ENCODE peak calls at places on chromosomes 5 and 9, in four cellular contexts. I is WTC11, A is GM12878, T is K562. B is an unnamed sample.

GRCh38 chr5:125261505-125262250 is 515.2 kb upstream of the ZNF608 start:
- DNase-seq in I (no peak), A (no peak), T (no peak), B (no peak)

GRCh38 chr5:20570486-20570885 is 582.5 kb upstream of the CDH18 start:
- DNase-seq in I (no peak), A (no peak), T (no peak), B (no peak)

GRCh38 chr5:34803974-34804373 is 35.0 kb upstream of the TTC23L start:
- DNase-seq in I (no peak), A (no peak), T (no peak), B (no peak)

GRCh38 chr5:79109527-79110492 is 1.8 kb upstream of the BHMT start:
- DNase-seq in I (peak), A (no peak), T (peak), B (peak)

GRCh38 chr9:88533951-88534455 is 975 bp upstream of the NXNL2 start:
- DNase-seq in I (peak), A (no peak), T (peak), B (no peak)

GRCh38 chr5:110854200-110854599 is 115.4 kb downstream of the SLC25A46 start:
- DNase-seq in I (no peak), A (no peak), T (no peak), B (no peak)

GRCh38 chr5:90473321-90474234 is 993 bp downstream of the MBLAC2 start:
- DNase-seq in I (peak), A (no peak), T (peak), B (peak)

GRCh38 chr5:137660349-137660817 is 75.5 kb downstream of the KLHL3 start:
- DNase-seq in I (peak), A (peak), T (peak), B (peak)

GRCh38 chr9:133580416-133580738 is 28.8 kb downstream of the FAM163B start:
- DNase-seq in I (no peak), A (no peak), T (no peak), B (no peak)

GRCh38 chr5:133511653-133512235 is 100.6 kb downstream of the FSTL4 start:
- DNase-seq in I (no peak), A (no peak), T (no peak), B (no peak)

GRCh38 chr9:23343226-23343625 is 482.8 kb downstream of the ELAVL2 start:
- DNase-seq in I (no peak), A (no peak), T (no peak), B (peak)

GRCh38 chr5:179185256-179186091 is 125.3 kb downstream of the ZNF354C start:
- DNase-seq in I (no peak), A (no peak), T (no peak), B (no peak)

GRCh38 chr9:127589955-127590370 is 22.1 kb upstream of the STXBP1 start:
- DNase-seq in I (peak), A (no peak), T (peak), B (peak)

GRCh38 chr5:135138116-135138850 is 104.3 kb upstream of the PITX1 start:
- DNase-seq in I (no peak), A (no peak), T (no peak), B (no peak)

GRCh38 chr9:110116543-110116885 is 91.4 kb downstream of the C9orf152 start:
- DNase-seq in I (no peak), A (no peak), T (no peak), B (no peak)

GRCh38 chr9:101626295-101626694 is 31.5 kb upstream of the PPP3R2 start:
- DNase-seq in I (no peak), A (no peak), T (no peak), B (no peak)

GRCh38 chr5:168931638-168932345 is 352.6 kb upstream of the PANK3 start:
- DNase-seq in I (no peak), A (no peak), T (no peak), B (no peak)

GRCh38 chr9:72399391-72399790 is 34.4 kb upstream of the ZFAND5 start:
- DNase-seq in I (no peak), A (no peak), T (no peak), B (no peak)

GRCh38 chr5:1836176-1836890 is 35.1 kb downstream of the NDUFS6 start:
- DNase-seq in I (no peak), A (no peak), T (no peak), B (no peak)

GRCh38 chr5:102778478-102778877 is 23.4 kb downstream of the PAM start:
- DNase-seq in I (no peak), A (no peak), T (no peak), B (no peak)

GRCh38 chr9:98502311-98502975 is 206.3 kb downstream of the GABBR2 start:
- DNase-seq in I (no peak), A (no peak), T (no peak), B (no peak)

DNA sequence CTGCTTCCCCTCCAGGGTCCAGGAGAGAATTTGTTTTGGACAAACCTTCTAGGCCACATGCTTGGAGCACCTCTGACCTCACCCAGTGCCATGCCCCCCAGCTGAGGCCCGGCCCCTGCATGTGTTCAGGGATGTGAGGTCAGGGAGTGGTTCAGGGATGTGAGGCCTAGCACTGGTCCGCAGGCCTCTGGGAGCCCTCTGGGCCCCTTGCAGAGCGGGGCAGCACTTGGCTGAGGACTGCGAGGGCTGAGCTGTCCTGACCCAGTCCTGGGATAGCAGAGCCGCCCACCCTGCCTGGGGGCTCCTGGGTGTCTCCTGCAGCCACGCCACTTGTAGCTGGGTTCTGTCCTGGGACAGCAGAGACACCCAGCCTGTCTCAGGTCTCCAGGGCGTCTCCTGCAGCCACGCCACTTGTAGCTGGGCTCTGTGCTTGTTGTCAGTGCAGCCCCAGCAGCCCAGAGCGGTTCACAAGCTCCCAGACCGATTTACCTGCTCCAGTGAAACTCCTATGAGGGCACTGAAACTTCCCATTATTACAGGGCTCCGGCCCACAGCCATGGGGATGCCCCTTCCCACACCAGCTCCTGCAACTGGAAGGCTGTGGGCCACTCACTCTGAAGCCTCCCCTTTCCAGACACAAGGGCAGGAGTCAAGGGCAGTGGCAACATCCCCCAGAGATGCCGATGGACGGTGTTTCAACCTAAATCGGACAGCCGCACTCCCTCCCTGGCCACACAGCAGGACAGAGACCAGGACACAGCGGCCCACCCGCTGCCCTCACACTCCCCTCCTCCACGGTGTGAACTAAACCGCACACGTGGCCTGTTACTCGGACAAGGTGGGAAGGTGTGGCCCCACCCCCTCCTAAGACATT is 5.4 kb upstream of the CEP72 start:
- DNase-seq in I (no peak), A (no peak), T (no peak), B (no peak)
- TF ChIP-seq TCF7 in I (no peak), A (no peak), T (no peak), B (no peak)

DNA sequence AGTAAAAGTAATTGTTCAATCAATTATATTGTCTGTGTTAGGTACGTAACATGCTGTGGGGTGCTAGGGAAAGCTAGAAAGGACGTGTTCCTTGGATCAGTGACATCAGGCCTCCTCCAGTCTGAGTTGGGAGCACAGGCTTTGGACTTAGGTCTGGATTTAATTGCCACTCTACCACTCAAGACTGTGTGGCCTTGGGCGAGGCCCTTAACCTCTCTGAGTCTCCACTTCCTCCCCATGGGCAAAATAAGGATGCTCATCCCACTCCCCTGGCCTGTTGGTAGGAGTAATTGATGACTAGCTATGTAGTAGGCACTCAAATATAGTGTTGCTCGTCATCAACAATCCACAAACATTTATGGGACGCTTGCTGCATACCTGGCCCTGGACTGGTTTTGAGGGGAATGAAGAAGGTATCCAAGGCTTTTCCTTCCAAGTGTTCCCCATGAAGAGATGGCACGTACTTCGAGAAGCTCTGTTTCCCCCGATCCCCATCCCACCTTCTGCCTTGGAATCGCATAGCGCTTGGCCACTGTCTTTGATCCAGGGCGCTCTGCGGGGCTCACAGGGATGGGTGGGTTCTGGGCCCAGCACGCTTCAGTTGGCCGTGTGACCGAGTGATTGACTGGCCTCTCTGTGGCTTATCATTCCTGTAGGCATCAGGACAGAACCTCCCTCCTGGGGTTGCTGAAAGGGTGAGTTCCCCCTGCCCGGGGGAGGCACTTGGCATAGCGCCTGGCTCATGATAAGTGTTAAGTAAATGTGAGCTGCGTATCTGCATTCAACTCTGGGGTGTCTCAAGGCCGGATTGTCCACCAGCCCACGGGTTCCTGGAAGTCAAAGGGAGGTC is 8.1 kb downstream of the FGF18 start:
- DNase-seq in I (no peak), A (no peak), T (no peak), B (no peak)
- TF ChIP-seq TCF7 in I (no peak), A (no peak), T (no peak), B (no peak)

GRCh38 chr5:67774153-67774552 is 441.4 kb upstream of the PIK3R1 start:
- DNase-seq in I (no peak), A (no peak), T (no peak), B (peak)
- TF ChIP-seq TCF7 in I (no peak), A (no peak), T (no peak), B (peak)

DNA sequence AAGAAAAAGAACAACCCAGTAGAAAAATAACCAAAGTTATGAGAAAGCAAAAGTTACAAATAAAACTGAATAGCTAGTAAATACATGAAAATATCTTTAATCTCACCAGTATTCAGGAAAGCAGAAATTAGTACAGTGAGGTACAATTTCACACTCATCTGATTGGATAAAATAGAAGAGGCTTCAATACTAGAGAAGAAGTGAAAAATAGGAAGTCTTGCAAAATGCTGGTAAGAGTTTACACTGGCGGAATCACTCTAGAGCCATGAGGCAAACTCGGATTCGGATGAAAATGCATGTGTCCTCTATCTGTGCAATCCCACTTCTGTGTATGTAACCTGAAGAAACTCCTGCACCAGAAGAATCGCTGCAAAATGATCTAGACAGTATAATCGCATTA is 128.9 kb downstream of the CCDC192 start:
- DNase-seq in I (no peak), A (no peak), T (no peak), B (no peak)
- TF ChIP-seq TCF7 in I (no peak), A (no peak), T (no peak), B (no peak)

DNA sequence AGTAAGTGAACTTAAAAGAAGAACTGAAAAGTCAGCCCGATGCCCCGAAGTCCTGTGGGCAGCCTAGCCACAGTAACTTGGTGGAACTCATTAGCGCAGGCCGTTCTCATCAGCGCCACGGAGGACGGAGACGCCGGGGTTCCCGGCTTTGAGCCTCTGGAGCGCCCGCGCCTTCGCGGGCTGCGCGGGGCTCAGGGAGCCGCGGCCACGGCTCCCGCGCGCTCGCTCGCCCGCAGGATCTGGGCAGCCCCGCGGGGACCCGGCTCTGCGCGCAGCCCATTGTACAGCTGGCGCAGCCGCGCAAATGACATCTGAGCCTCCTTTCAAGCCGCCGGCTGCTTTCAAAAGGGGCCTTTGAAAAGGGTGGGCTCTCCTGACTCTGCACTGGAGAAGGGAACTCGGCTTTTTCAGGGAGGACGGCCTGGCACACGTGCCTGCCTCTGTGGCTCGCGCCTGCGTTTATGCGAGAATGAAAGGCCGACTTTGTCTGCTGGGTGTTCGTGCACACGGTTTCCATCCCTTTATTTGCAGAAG is 40.7 kb downstream of the TLR4 start:
- DNase-seq in I (peak), A (no peak), T (no peak), B (no peak)
- TF ChIP-seq TCF7 in I (no peak), A (no peak), T (no peak), B (no peak)

GRCh38 chr5:32833127-32833526 is 122.0 kb downstream of the NPR3 start:
- DNase-seq in I (no peak), A (no peak), T (no peak), B (no peak)

GRCh38 chr5:32827981-32828380 is 116.9 kb downstream of the NPR3 start:
- DNase-seq in I (no peak), A (no peak), T (no peak), B (no peak)

GRCh38 chr5:32833621-32834102 is 122.5 kb downstream of the NPR3 start:
- DNase-seq in I (no peak), A (no peak), T (no peak), B (no peak)

GRCh38 chr5:32828492-32828891 is 117.4 kb downstream of the NPR3 start:
- DNase-seq in I (no peak), A (no peak), T (no peak), B (no peak)

DNA sequence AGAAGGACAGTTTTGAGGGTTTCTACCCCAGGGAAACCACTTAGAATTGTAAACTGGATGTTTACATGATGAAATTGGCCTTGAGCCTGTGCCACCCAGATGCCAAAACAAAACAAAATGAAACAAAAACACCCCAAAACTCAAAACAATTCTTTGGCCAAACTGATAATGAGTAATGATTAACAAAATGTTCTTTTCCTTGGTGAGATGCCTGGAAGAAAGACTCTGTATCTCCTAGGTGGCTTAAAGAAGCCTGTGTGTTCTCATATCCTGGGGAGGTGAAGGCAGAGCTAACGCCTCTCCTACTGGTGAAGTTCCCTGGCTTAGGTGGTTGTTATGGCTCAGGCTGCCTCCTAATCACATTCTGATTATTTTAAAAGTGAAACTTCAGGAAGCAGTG is 120.5 kb downstream of the NPR3 start:
- DNase-seq in I (no peak), A (no peak), T (no peak), B (no peak)
- TF ChIP-seq TCF7 in I (no peak), A (no peak), T (no peak), B (no peak)

GRCh38 chr9:93072383-93072795 is 13.9 kb downstream of the SUSD3 start:
- DNase-seq in I (no peak), A (no peak), T (no peak), B (no peak)
- TF ChIP-seq TCF7 in I (no peak), A (no peak), T (no peak), B (no peak)

B was measured in HepG2.